ENCODE peak calls at places on chromosomes 1 and 21, in seven cellular contexts. One of them, this sample, is unnamed. For H3K36me3, the result is how much of the 10 kb centered on the place peaks cover.

GRCh38 chr1:217109928-217110327 is 386.7 kb upstream of the ESRRG start:
- DNase-seq in GM23338: no peak
- DNase-seq in colonic mucosa: no peak
- DNase-seq in pancreas: no peak
- DNase-seq in adipocyte: no peak
- DNase-seq in breast epithelium: no peak
- DNase-seq in astrocyte: no peak
- DNase-seq in this sample: peak

GRCh38 chr1:231315887-231316286 is 21.8 kb downstream of the EXOC8 start:
- DNase-seq in breast epithelium: no peak
- DNase-seq in colonic mucosa: peak
- DNase-seq in adipocyte: peak
- DNase-seq in astrocyte: no peak
- DNase-seq in GM23338: peak
- DNase-seq in pancreas: peak
- DNase-seq in this sample: peak

GRCh38 chr1:59379028-59379728 is 82.3 kb downstream of the FGGY start:
- DNase-seq in GM23338: no peak
- DNase-seq in astrocyte: no peak
- DNase-seq in colonic mucosa: no peak
- DNase-seq in pancreas: no peak
- DNase-seq in breast epithelium: no peak
- DNase-seq in adipocyte: peak
- DNase-seq in this sample: no peak

GRCh38 chr1:11948822-11949458 is 14.4 kb downstream of the PLOD1 start:
- DNase-seq in pancreas: no peak
- DNase-seq in breast epithelium: no peak
- DNase-seq in adipocyte: no peak
- DNase-seq in astrocyte: no peak
- DNase-seq in colonic mucosa: no peak
- DNase-seq in GM23338: peak
- DNase-seq in this sample: no peak

GRCh38 chr1:161092621-161093028 is 3.3 kb upstream of the NECTIN4 start:
- DNase-seq in GM23338: no peak
- DNase-seq in astrocyte: no peak
- DNase-seq in adipocyte: no peak
- DNase-seq in pancreas: no peak
- DNase-seq in colonic mucosa: no peak
- DNase-seq in breast epithelium: peak
- DNase-seq in this sample: peak

GRCh38 chr21:16082038-16082816 is 352.4 kb downstream of the USP25 start:
- DNase-seq in breast epithelium: no peak
- DNase-seq in adipocyte: peak
- DNase-seq in astrocyte: no peak
- DNase-seq in pancreas: no peak
- DNase-seq in colonic mucosa: no peak
- DNase-seq in GM23338: peak
- DNase-seq in this sample: no peak

GRCh38 chr1:46810596-46810995 is 11.8 kb downstream of the CYP4B1 start:
- DNase-seq in breast epithelium: no peak
- DNase-seq in GM23338: no peak
- DNase-seq in astrocyte: no peak
- DNase-seq in pancreas: no peak
- DNase-seq in adipocyte: no peak
- DNase-seq in colonic mucosa: no peak
- DNase-seq in this sample: no peak

GRCh38 chr1:2822621-2823145 is 21.2 kb upstream of the TTC34 start:
- DNase-seq in GM23338: no peak
- DNase-seq in pancreas: no peak
- DNase-seq in astrocyte: no peak
- DNase-seq in adipocyte: no peak
- DNase-seq in breast epithelium: no peak
- DNase-seq in colonic mucosa: no peak
- DNase-seq in this sample: no peak

GRCh38 chr1:41423511-41424191 is 60.8 kb downstream of the EDN2 start:
- DNase-seq in GM23338: peak
- DNase-seq in adipocyte: no peak
- DNase-seq in colonic mucosa: no peak
- DNase-seq in astrocyte: no peak
- DNase-seq in pancreas: no peak
- DNase-seq in breast epithelium: peak
- DNase-seq in this sample: no peak

GRCh38 chr1:115978292-115978941 is 2.1 kb downstream of the SLC22A15 start:
- DNase-seq in GM23338: no peak
- DNase-seq in breast epithelium: no peak
- DNase-seq in colonic mucosa: no peak
- DNase-seq in pancreas: no peak
- DNase-seq in astrocyte: no peak
- DNase-seq in adipocyte: no peak
- DNase-seq in this sample: no peak

GRCh38 chr1:209432443-209432825 is 151.1 kb upstream of the CAMK1G start:
- DNase-seq in breast epithelium: no peak
- DNase-seq in astrocyte: no peak
- DNase-seq in GM23338: no peak
- DNase-seq in pancreas: no peak
- DNase-seq in colonic mucosa: no peak
- DNase-seq in adipocyte: no peak
- DNase-seq in this sample: no peak

GRCh38 chr1:227883641-227884301 is 64.0 kb downstream of the WNT9A start:
- DNase-seq in colonic mucosa: no peak
- DNase-seq in astrocyte: no peak
- DNase-seq in breast epithelium: no peak
- DNase-seq in GM23338: no peak
- DNase-seq in adipocyte: no peak
- DNase-seq in pancreas: no peak
- DNase-seq in this sample: no peak

GRCh38 chr1:62325696-62326095 is 6.5 kb upstream of the KANK4 start:
- DNase-seq in colonic mucosa: no peak
- DNase-seq in breast epithelium: no peak
- DNase-seq in adipocyte: peak
- DNase-seq in GM23338: no peak
- DNase-seq in pancreas: no peak
- DNase-seq in astrocyte: peak
- DNase-seq in this sample: no peak

GRCh38 chr1:114512595-114513280 is 1.7 kb upstream of the TRIM33 start:
- DNase-seq in astrocyte: no peak
- DNase-seq in adipocyte: no peak
- DNase-seq in pancreas: no peak
- DNase-seq in GM23338: no peak
- DNase-seq in breast epithelium: no peak
- DNase-seq in colonic mucosa: no peak
- DNase-seq in this sample: no peak

GRCh38 chr1:76281306-76281705 is 206.8 kb downstream of the ST6GALNAC3 start:
- DNase-seq in pancreas: no peak
- DNase-seq in colonic mucosa: no peak
- DNase-seq in adipocyte: peak
- DNase-seq in GM23338: no peak
- DNase-seq in breast epithelium: no peak
- DNase-seq in astrocyte: no peak
- DNase-seq in this sample: no peak

GRCh38 chr1:240682166-240682565 is 70.2 kb upstream of the GREM2 start:
- DNase-seq in astrocyte: no peak
- DNase-seq in GM23338: no peak
- DNase-seq in breast epithelium: no peak
- DNase-seq in colonic mucosa: no peak
- DNase-seq in adipocyte: no peak
- DNase-seq in pancreas: no peak
- DNase-seq in this sample: no peak

GRCh38 chr1:108512239-108513071 is 47.4 kb upstream of the EEIG2 start:
- DNase-seq in breast epithelium: no peak
- DNase-seq in colonic mucosa: no peak
- DNase-seq in pancreas: no peak
- DNase-seq in GM23338: peak
- DNase-seq in astrocyte: peak
- DNase-seq in adipocyte: peak
- DNase-seq in this sample: no peak

GRCh38 chr1:52157582-52157981 is 15.7 kb downstream of the ZFYVE9 start:
- DNase-seq in colonic mucosa: no peak
- DNase-seq in breast epithelium: no peak
- DNase-seq in pancreas: no peak
- DNase-seq in adipocyte: no peak
- DNase-seq in astrocyte: peak
- DNase-seq in GM23338: no peak
- DNase-seq in this sample: peak

GRCh38 chr1:7930547-7931445 is 9.8 kb downstream of the TNFRSF9 start:
- DNase-seq in astrocyte: no peak
- DNase-seq in pancreas: no peak
- DNase-seq in colonic mucosa: no peak
- DNase-seq in GM23338: no peak
- DNase-seq in adipocyte: no peak
- DNase-seq in breast epithelium: no peak
- DNase-seq in this sample: no peak

GRCh38 chr1:116488052-116488451 is 82.8 kb downstream of the CD58 start:
- DNase-seq in breast epithelium: no peak
- DNase-seq in astrocyte: no peak
- DNase-seq in pancreas: no peak
- DNase-seq in adipocyte: peak
- DNase-seq in GM23338: no peak
- DNase-seq in colonic mucosa: no peak
- DNase-seq in this sample: no peak

GRCh38 chr21:43611598-43612369 is 47.5 kb downstream of the HSF2BP start:
- DNase-seq in adipocyte: peak
- DNase-seq in colonic mucosa: peak
- DNase-seq in breast epithelium: peak
- DNase-seq in GM23338: peak
- DNase-seq in astrocyte: peak
- DNase-seq in pancreas: peak
- DNase-seq in this sample: peak

GRCh38 chr1:34367954-34368353 is 191.2 kb downstream of the C1orf94 start:
- DNase-seq in colonic mucosa: no peak
- DNase-seq in pancreas: no peak
- DNase-seq in GM23338: no peak
- DNase-seq in astrocyte: no peak
- DNase-seq in adipocyte: no peak
- DNase-seq in breast epithelium: no peak
- DNase-seq in this sample: no peak

GRCh38 chr1:117628343-117628742 is 22.5 kb downstream of the TENT5C start:
- DNase-seq in adipocyte: no peak
- DNase-seq in pancreas: no peak
- DNase-seq in colonic mucosa: no peak
- DNase-seq in astrocyte: no peak
- DNase-seq in GM23338: no peak
- DNase-seq in breast epithelium: no peak
- DNase-seq in this sample: no peak

GRCh38 chr1:182301467-182302198 is 90.0 kb downstream of the GLUL start:
- DNase-seq in breast epithelium: peak
- DNase-seq in astrocyte: peak
- DNase-seq in adipocyte: peak
- DNase-seq in colonic mucosa: peak
- DNase-seq in pancreas: peak
- DNase-seq in GM23338: peak
- DNase-seq in this sample: no peak

GRCh38 chr1:174135200-174135599 is 24.1 kb upstream of the RABGAP1L start:
- DNase-seq in pancreas: no peak
- DNase-seq in adipocyte: no peak
- DNase-seq in colonic mucosa: no peak
- DNase-seq in breast epithelium: no peak
- DNase-seq in GM23338: no peak
- DNase-seq in astrocyte: no peak
- DNase-seq in this sample: no peak

DNA sequence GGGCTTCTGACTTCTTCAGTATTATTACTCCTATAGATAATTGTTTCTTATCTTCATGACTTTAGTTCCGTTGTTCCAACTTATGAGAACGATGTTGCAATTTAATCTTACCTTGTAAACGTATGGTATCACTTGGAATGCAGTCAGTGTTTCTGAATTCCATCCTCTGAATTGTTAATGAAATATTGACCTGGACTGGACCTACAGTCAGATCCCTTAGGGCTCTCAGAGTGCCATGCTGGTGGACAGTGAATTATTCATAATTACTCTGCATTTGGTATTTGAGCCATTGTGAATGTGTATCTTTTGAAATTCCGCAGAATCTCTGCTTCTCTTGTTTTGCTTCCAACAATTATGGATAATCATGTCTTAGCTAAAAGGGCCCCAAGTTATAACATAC is 72.3 kb downstream of the PRDM2 start:
- DNase-seq in adipocyte: no peak
- DNase-seq in breast epithelium: no peak
- DNase-seq in GM23338: no peak
- DNase-seq in colonic mucosa: no peak
- DNase-seq in astrocyte: no peak
- DNase-seq in pancreas: no peak
- DNase-seq in this sample: no peak
- H3K36me3 ChIP-seq in adipocyte: under half
- H3K36me3 ChIP-seq in breast epithelium: under half
- H3K36me3 ChIP-seq in GM23338: under half
- H3K36me3 ChIP-seq in colonic mucosa: under half
- H3K36me3 ChIP-seq in astrocyte: under half
- H3K36me3 ChIP-seq in pancreas: under half
- H3K36me3 ChIP-seq in this sample: half or more

DNA sequence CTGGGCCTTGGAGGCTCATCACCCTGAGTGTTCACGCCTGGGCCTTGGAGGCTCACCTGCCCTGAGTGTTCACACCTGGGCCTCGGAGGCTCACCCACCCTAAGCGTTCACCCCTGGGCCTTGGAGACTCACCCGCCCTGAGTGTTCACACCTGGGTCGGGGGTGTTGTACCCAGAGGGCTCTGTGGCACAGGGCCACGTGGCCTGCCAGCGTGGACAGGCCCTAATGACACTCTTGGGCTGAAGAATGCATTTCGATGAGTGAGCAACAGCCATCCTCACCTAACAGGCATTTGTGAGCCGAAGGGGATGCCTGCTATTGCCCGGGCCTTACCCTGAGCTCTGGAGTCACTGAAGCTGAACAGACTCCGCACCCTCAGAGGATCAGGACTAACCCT is 17.5 kb downstream of the SLC19A1 start:
- DNase-seq in astrocyte: no peak
- DNase-seq in breast epithelium: no peak
- DNase-seq in pancreas: no peak
- DNase-seq in adipocyte: no peak
- DNase-seq in GM23338: no peak
- DNase-seq in colonic mucosa: no peak
- DNase-seq in this sample: no peak
- H3K36me3 ChIP-seq in astrocyte: under half
- H3K36me3 ChIP-seq in breast epithelium: under half
- H3K36me3 ChIP-seq in pancreas: under half
- H3K36me3 ChIP-seq in adipocyte: under half
- H3K36me3 ChIP-seq in GM23338: under half
- H3K36me3 ChIP-seq in colonic mucosa: under half
- H3K36me3 ChIP-seq in this sample: half or more

GRCh38 chr21:32320726-32321125 is 22.1 kb downstream of the MRAP start:
- DNase-seq in GM23338: no peak
- DNase-seq in astrocyte: no peak
- DNase-seq in pancreas: no peak
- DNase-seq in breast epithelium: no peak
- DNase-seq in colonic mucosa: no peak
- DNase-seq in adipocyte: no peak
- DNase-seq in this sample: no peak
- H3K36me3 ChIP-seq in GM23338: half or more
- H3K36me3 ChIP-seq in astrocyte: half or more
- H3K36me3 ChIP-seq in pancreas: half or more
- H3K36me3 ChIP-seq in breast epithelium: under half
- H3K36me3 ChIP-seq in colonic mucosa: under half
- H3K36me3 ChIP-seq in adipocyte: half or more
- H3K36me3 ChIP-seq in this sample: half or more

GRCh38 chr21:45900034-45900868 is 81.3 kb upstream of the COL6A1 start:
- DNase-seq in adipocyte: no peak
- DNase-seq in astrocyte: no peak
- DNase-seq in GM23338: no peak
- DNase-seq in breast epithelium: no peak
- DNase-seq in pancreas: no peak
- DNase-seq in colonic mucosa: no peak
- DNase-seq in this sample: no peak
- H3K36me3 ChIP-seq in adipocyte: under half
- H3K36me3 ChIP-seq in astrocyte: under half
- H3K36me3 ChIP-seq in GM23338: under half
- H3K36me3 ChIP-seq in breast epithelium: under half
- H3K36me3 ChIP-seq in pancreas: under half
- H3K36me3 ChIP-seq in colonic mucosa: under half
- H3K36me3 ChIP-seq in this sample: under half

This sample was measured in MG63.